ENCODE peak calls at places on chromosome 20, in six cellular contexts. E is left lung, B is lung, P is heart left ventricle, U is MM.1S, A is PC-9. W is an unnamed sample.

GRCh38 chr20:3067139-3068009 is 4.0 kb upstream of the OXT start:
- DNase-seq in E (no peak), B (no peak), P (no peak), U (no peak), A (peak; percentile 40), W (no peak)

GRCh38 chr20:663315-664090 is 10.5 kb upstream of the SRXN1 start:
- DNase-seq in E (no peak), B (no peak), P (no peak), U (no peak), A (no peak), W (no peak)

GRCh38 chr20:64152906-64153305 is 11.3 kb upstream of the MYT1 start:
- DNase-seq in E (no peak), B (no peak), P (no peak), U (no peak), A (no peak), W (no peak)

GRCh38 chr20:4613718-4614620 is 107.7 kb upstream of the PRND start:
- DNase-seq in E (peak; percentile 50), B (no peak), P (peak; percentile 67), U (peak; percentile 94), A (peak; percentile 68), W (peak; percentile 57)

GRCh38 chr20:32461836-32462600 is 103.9 kb downstream of the ASXL1 start:
- DNase-seq in E (no peak), B (no peak), P (no peak), U (no peak), A (no peak), W (no peak)

GRCh38 chr20:21265457-21266190 is 37.5 kb upstream of the XRN2 start:
- DNase-seq in E (no peak), B (no peak), P (no peak), U (no peak), A (no peak), W (no peak)

GRCh38 chr20:50735813-50736212 is 4.4 kb downstream of the PARD6B start:
- DNase-seq in E (no peak), B (no peak), P (no peak), U (no peak), A (no peak), W (no peak)

GRCh38 chr20:52219441-52219840 is 27.9 kb upstream of the ZFP64 start:
- DNase-seq in E (no peak), B (no peak), P (no peak), U (peak; percentile 18), A (no peak), W (no peak)

GRCh38 chr20:46218656-46219055 is 89.6 kb downstream of the CDH22 start:
- DNase-seq in E (no peak), B (no peak), P (no peak), U (no peak), A (no peak), W (no peak)

GRCh38 chr20:58289143-58289542 is 20.4 kb upstream of the RAB22A start:
- DNase-seq in E (no peak), B (no peak), P (no peak), U (no peak), A (no peak), W (no peak)

GRCh38 chr20:33601861-33602260 is 60.3 kb upstream of the C20orf144 start:
- DNase-seq in E (no peak), B (no peak), P (no peak), U (no peak), A (no peak), W (no peak)

GRCh38 chr20:51802170-51802745 is at the start of gene SALL4:
- DNase-seq in E (no peak), B (no peak), P (no peak), U (no peak), A (no peak), W (no peak)

GRCh38 chr20:45461225-45461624 is 8.3 kb upstream of the WFDC2 start:
- DNase-seq in E (no peak), B (no peak), P (no peak), U (no peak), A (no peak), W (no peak)

GRCh38 chr20:34546751-34547181 is 11.8 kb upstream of the MAP1LC3A start:
- DNase-seq in E (no peak), B (no peak), P (no peak), U (no peak), A (no peak), W (no peak)

GRCh38 chr20:33919653-33920052 is 74.1 kb upstream of the RALY start:
- DNase-seq in E (no peak), B (no peak), P (no peak), U (no peak), A (no peak), W (no peak)

GRCh38 chr20:64279826-64280459 is 24.4 kb downstream of the PCMTD2 start:
- DNase-seq in E (peak; percentile 26), B (no peak), P (no peak), U (no peak), A (peak; percentile 53), W (no peak)

GRCh38 chr20:53960586-53961386 is 109.6 kb downstream of the BCAS1 start:
- DNase-seq in E (no peak), B (no peak), P (no peak), U (no peak), A (no peak), W (no peak)

GRCh38 chr20:373171-373890 is 7.2 kb upstream of the TRIB3 start:
- DNase-seq in E (peak; percentile 67), B (peak; percentile 43), P (peak; percentile 62), U (no peak), A (peak; percentile 60), W (no peak)

GRCh38 chr20:11716239-11716944 is 201.3 kb upstream of the BTBD3 start:
- DNase-seq in E (no peak), B (no peak), P (no peak), U (no peak), A (peak; percentile 12), W (no peak)

GRCh38 chr20:10537850-10538480 is 102.9 kb downstream of the SLX4IP start:
- DNase-seq in E (no peak), B (no peak), P (no peak), U (no peak), A (no peak), W (no peak)

GRCh38 chr20:33796263-33796906 is 14.8 kb upstream of the CHMP4B start:
- DNase-seq in E (peak; percentile 64), B (peak; percentile 63), P (no peak), U (no peak), A (peak; percentile 88), W (no peak)

DNA sequence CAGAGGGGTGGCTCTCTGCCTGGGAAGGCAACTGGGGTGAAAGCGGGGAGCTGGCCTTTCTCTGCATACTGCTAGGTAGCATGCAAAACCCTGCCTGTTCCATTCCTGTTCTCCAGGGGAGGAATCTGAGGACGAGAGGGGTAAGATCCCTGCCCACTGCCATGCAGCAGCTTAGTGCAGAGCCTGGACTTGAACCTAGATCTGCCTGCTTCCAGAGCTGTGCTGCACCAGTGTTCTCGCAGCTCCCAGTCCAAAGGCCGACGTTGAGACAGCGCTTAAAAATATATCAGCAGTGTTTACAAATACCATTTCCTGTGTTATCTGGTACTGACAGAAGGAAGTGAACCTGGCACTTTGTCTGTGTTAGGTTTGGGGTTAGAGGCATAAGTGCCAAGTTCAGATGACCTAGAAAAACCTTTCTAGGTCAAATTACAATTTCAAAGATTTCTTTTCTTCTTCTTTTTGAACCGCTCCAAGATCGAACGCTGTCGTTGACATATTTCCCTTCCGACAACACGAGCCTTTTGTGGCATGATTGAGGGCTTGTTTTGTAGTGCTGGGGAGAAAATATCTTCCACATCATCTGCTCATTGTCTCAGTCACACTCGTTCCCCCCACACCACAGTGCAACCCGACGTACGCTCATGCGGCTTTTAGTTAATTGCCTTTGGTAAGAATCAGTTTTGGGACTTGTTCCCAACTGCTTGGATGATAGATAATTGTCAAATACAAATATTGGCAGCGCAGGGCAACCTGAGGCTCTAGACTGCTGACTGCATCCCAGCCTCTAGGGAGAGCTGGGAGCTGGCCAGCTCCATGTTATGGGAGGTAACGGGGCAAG is 44.6 kb downstream of the TOX2 start:
- DNase-seq in E (no peak), B (no peak), P (no peak), U (no peak), A (no peak), W (peak; percentile 31)
- TF ChIP-seq CTCF in E (no peak), B (no peak), P (no peak), U (no peak), A (no peak), W (no peak)

GRCh38 chr20:55882922-55883321 is 122.4 kb downstream of the CBLN4 start:
- DNase-seq in E (no peak), B (no peak), P (no peak), U (no peak), A (no peak), W (no peak)

GRCh38 chr20:55880361-55880760 is 125.0 kb downstream of the CBLN4 start:
- DNase-seq in E (no peak), B (no peak), P (no peak), U (no peak), A (no peak), W (no peak)

GRCh38 chr20:55881204-55881603 is 124.1 kb downstream of the CBLN4 start:
- DNase-seq in E (no peak), B (no peak), P (no peak), U (no peak), A (no peak), W (no peak)

DNA sequence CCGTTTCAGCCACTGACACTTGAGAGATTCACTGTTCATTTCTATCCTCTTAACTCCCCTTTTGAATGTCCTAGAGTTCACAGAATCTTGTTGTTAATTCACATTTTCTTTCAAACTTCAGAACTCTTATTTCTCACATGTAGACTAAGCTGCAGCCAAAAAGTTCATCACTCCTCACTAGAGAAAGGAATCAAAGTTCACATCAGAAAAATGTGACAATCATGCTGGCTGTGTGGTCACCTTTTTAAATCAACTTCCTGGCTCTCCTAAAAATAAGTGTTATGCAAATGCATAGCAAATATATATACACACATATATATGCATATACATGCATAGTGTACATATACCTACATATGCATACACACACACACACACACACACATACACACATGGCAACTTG is 123.0 kb downstream of the CBLN4 start:
- DNase-seq in E (no peak), B (no peak), P (no peak), U (no peak), A (no peak), W (no peak)
- H3K9me3 ChIP-seq in E (no peaks in the 10 kb centered on the region), B (no peaks in the 10 kb centered on the region), P (no peaks in the 10 kb centered on the region), U (no peaks in the 10 kb centered on the region), A (no peaks in the 10 kb centered on the region), W (peaks cover 5% of the 10 kb centered on the region)

DNA sequence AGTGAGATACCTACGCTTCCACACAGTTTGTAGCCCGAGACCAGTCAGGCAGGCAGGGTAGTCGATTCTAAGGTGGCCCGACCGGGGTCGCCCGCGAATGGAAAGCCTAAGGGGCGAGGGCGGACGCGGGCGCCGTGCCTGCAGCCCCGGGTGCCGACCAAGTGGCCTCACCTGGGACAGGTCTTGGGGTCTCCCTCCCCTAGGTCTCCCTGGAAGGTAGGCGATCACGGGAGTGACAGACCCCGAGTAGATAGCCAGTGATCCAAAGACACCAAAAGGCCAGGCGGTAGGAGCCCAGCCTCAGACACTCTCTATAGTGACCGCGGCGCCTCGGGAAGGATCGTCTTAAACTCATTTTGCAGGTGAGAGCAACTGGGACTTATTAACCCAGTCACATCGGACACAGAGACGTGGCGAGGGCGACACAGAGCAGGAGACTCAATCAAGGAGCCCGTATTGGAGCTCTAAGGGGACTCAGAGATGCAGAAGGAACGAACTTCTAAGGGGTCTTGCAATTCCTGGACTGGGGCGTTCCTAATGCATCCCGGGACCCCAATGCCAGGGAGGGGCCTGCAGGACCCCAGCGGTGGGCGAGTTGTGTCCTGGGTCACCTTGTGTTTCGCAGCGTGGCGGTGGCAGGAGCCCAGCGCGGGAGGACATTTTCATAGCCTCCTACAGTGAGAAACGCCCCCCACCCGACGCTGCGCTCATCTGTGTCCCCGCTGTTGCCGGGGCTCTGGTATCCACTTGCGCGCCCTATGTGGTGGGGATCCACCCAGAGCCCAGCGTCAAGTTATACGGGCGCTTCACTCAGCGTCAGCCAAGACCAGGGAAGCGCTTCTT is 2.1 kb upstream of the VSX1 start:
- DNase-seq in E (no peak), B (no peak), P (no peak), U (no peak), A (no peak), W (peak; percentile 44)
- TF ChIP-seq CTCF in E (no peak), B (no peak), P (no peak), U (peak; percentile 50), A (no peak), W (peak; percentile 28)

GRCh38 chr20:56259948-56260347 is 11.4 kb downstream of the MC3R start:
- DNase-seq in E (no peak), B (no peak), P (no peak), U (no peak), A (no peak), W (no peak)
- H3K9me3 ChIP-seq in E (no peaks in the 10 kb centered on the region), B (no peaks in the 10 kb centered on the region), P (no peaks in the 10 kb centered on the region), U (no peaks in the 10 kb centered on the region), A (no peaks in the 10 kb centered on the region), W (no peaks in the 10 kb centered on the region)

W was measured in CD4-positive, alpha-beta T cell.